ENCODE peak calls at places on chromosomes 4 and X, in seven cellular contexts. C is right lobe of liver, A is left ventricle myocardium inferior, W is spleen, R is suprapubic skin, S is cardiac muscle cell, H is hepatocyte. M is an unnamed sample. For H3K4me1, the result is how much of the 10 kb centered on the place peaks cover.

GRCh38 chrX:97045470-97045869 is 161.8 kb downstream of the RPA4 start:
- DNase-seq in C (no peak), A (no peak), W (no peak), R (no peak), S (no peak), H (no peak), M (no peak)

GRCh38 chr4:60241886-60242285 is 958.2 kb upstream of the ADGRL3 start:
- DNase-seq in C (no peak), A (no peak), W (no peak), R (no peak), S (no peak), H (peak), M (no peak)

GRCh38 chrX:78514852-78515251 is 144.3 kb downstream of the RTL3 start:
- DNase-seq in C (no peak), A (no peak), W (no peak), R (no peak), S (no peak), H (peak), M (no peak)

GRCh38 chr4:168388890-168389289 is 70.3 kb upstream of the DDX60 start:
- DNase-seq in C (no peak), A (no peak), W (no peak), R (no peak), S (peak), H (peak), M (no peak)

GRCh38 chr4:141329174-141329569 is 108.5 kb downstream of the ZNF330 start:
- DNase-seq in C (no peak), A (no peak), W (no peak), R (no peak), S (peak), H (no peak), M (no peak)

GRCh38 chrX:56564921-56565861 is 1.8 kb downstream of the UBQLN2 start:
- DNase-seq in C (no peak), A (no peak), W (peak), R (no peak), S (peak), H (peak), M (no peak)

GRCh38 chr4:40933272-40934053 is 183.7 kb downstream of the NSUN7 start:
- DNase-seq in C (no peak), A (no peak), W (no peak), R (peak), S (peak), H (no peak), M (no peak)

GRCh38 chr4:64774626-64775025 is 365.4 kb upstream of the TECRL start:
- DNase-seq in C (no peak), A (no peak), W (no peak), R (no peak), S (no peak), H (no peak), M (no peak)

GRCh38 chr4:24141836-24142235 is 252.0 kb upstream of the PPARGC1A start:
- DNase-seq in C (no peak), A (no peak), W (no peak), R (no peak), S (no peak), H (no peak), M (no peak)

GRCh38 chrX:147342197-147342596 is 527.7 kb upstream of the CXorf51A start:
- DNase-seq in C (no peak), A (no peak), W (no peak), R (no peak), S (no peak), H (peak), M (no peak)

GRCh38 chrX:127457161-127457560 is 595.0 kb downstream of the ACTRT1 start:
- DNase-seq in C (no peak), A (no peak), W (no peak), R (no peak), S (no peak), H (no peak), M (no peak)

GRCh38 chr4:3872834-3873313 is 106.7 kb downstream of the ADRA2C start:
- DNase-seq in C (no peak), A (peak), W (no peak), R (no peak), S (no peak), H (no peak), M (no peak)

GRCh38 chr4:102430511-102430910 is 70.6 kb upstream of the NFKB1 start:
- DNase-seq in C (no peak), A (no peak), W (no peak), R (no peak), S (peak), H (no peak), M (no peak)

GRCh38 chrX:69028006-69028760 is 137.1 kb downstream of the PJA1 start:
- DNase-seq in C (no peak), A (no peak), W (no peak), R (no peak), S (no peak), H (no peak), M (no peak)

GRCh38 chrX:40148439-40149285 is 50.9 kb upstream of the BCOR start:
- DNase-seq in C (no peak), A (no peak), W (peak), R (no peak), S (peak), H (peak), M (no peak)

GRCh38 chrX:118807151-118808017 is 16.2 kb upstream of the ZCCHC12 start:
- DNase-seq in C (no peak), A (peak), W (peak), R (no peak), S (peak), H (peak), M (peak)

GRCh38 chrX:46582964-46583363 is 9.4 kb downstream of the CHST7 start:
- DNase-seq in C (no peak), A (no peak), W (no peak), R (no peak), S (peak), H (no peak), M (no peak)

GRCh38 chr4:80073362-80074008 is 456 bp upstream of the ANTXR2 start:
- DNase-seq in C (no peak), A (no peak), W (peak), R (no peak), S (no peak), H (no peak), M (no peak)

GRCh38 chr4:27350161-27350560 is 489.5 kb downstream of the STIM2 start:
- DNase-seq in C (no peak), A (no peak), W (no peak), R (no peak), S (no peak), H (no peak), M (no peak)

GRCh38 chr4:48005781-48006180 is 10.7 kb downstream of the CNGA1 start:
- DNase-seq in C (no peak), A (no peak), W (no peak), R (no peak), S (no peak), H (no peak), M (no peak)

GRCh38 chr4:81982846-81983540 is 390.8 kb downstream of the HNRNPD start:
- DNase-seq in C (no peak), A (no peak), W (no peak), R (no peak), S (no peak), H (no peak), M (no peak)

GRCh38 chr4:152369203-152369902 is 166.5 kb downstream of the FBXW7 start:
- DNase-seq in C (no peak), A (no peak), W (no peak), R (no peak), S (no peak), H (no peak), M (no peak)

GRCh38 chrX:136168929-136169735 is 21.8 kb downstream of the FHL1 start:
- DNase-seq in C (peak), A (peak), W (no peak), R (peak), S (peak), H (peak), M (peak)

GRCh38 chr4:38930696-38931095 is 63.1 kb downstream of the FAM114A1 start:
- DNase-seq in C (no peak), A (no peak), W (no peak), R (no peak), S (no peak), H (no peak), M (no peak)

GRCh38 chr4:121597346-121597934 is 99.3 kb downstream of the ANXA5 start:
- DNase-seq in C (no peak), A (no peak), W (no peak), R (no peak), S (no peak), H (no peak), M (no peak)

GRCh38 chrX:74449322-74449936 is 28.1 kb downstream of the SLC16A2 start:
- DNase-seq in C (peak), A (no peak), W (no peak), R (no peak), S (no peak), H (no peak), M (no peak)

GRCh38 chrX:10685923-10686595 is 65.7 kb upstream of the MID1 start:
- DNase-seq in C (no peak), A (no peak), W (no peak), R (no peak), S (no peak), H (no peak), M (no peak)

GRCh38 chr4:159298502-159298901 is 195.6 kb downstream of the RAPGEF2 start:
- DNase-seq in C (no peak), A (no peak), W (no peak), R (no peak), S (no peak), H (no peak), M (no peak)

GRCh38 chr4:151322565-151322964 is 2.8 kb downstream of the SH3D19 start:
- DNase-seq in C (no peak), A (no peak), W (no peak), R (no peak), S (no peak), H (no peak), M (no peak)

GRCh38 chr4:151324449-151325319 is 721 bp downstream of the SH3D19 start:
- DNase-seq in C (peak), A (peak), W (no peak), R (peak), S (peak), H (peak), M (peak)

GRCh38 chr4:151324124-151324448 is 1.3 kb downstream of the SH3D19 start:
- DNase-seq in C (no peak), A (no peak), W (no peak), R (no peak), S (no peak), H (no peak), M (no peak)

GRCh38 chr4:151319490-151319889 is 5.9 kb downstream of the SH3D19 start:
- DNase-seq in C (no peak), A (no peak), W (no peak), R (no peak), S (no peak), H (no peak), M (no peak)

DNA sequence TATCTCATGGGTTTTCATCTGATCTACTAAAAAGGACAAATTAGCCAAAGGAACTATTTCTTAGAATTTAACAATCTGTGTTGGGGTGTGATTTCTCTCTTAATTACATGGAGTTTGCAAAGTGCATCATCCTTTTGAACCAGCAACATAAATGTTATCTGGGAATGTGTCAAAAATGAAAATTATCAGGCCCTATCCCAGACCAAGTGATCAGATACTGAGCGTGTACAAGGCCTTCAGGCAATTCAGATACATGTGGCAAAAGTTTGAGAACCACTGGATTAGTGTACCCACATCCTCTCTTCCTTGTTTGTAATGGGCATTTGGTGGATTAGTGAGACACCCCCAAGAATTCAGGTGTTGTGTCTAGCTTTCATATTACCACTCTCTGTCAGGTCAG is 3.8 kb downstream of the SH3D19 start:
- DNase-seq in C (no peak), A (no peak), W (no peak), R (no peak), S (no peak), H (no peak), M (no peak)
- H3K4me3 ChIP-seq in C (no peak), A (peak), W (no peak), R (no peak), S (no peak), H (no peak), M (no peak)

DNA sequence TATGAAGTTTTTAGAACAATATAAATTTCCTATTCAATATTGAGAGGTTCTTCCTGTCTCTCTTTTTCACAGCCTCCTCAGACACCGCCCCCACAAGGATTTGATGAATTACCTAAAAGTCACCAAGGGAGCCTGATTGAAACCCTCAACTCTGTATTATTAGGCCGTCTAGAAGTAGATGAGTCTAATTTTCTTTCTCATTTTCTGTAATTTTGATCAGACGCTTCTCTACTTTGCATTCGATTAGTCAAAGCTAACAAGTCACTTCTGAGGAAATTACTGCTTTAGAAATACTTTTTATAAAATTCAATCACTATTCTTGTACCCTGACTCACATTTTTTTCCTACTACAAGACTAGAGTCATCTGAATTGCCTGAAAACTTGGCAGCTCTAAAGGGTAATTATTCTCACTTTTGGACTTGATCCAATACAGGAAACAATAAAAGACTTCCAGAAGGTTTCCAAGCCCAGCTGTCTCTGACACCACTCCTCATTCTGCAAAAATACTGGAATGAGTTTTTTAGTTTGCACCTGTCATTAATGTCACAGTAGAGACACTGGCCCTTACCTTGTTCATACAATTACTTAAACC is 111.2 kb downstream of the ELOVL6 start:
- DNase-seq in C (no peak), A (no peak), W (no peak), R (no peak), S (peak), H (peak), M (no peak)
- H3K4me1 ChIP-seq in C (under half), A (under half), W (under half), R (under half), S (under half), H (under half), M (under half)

DNA sequence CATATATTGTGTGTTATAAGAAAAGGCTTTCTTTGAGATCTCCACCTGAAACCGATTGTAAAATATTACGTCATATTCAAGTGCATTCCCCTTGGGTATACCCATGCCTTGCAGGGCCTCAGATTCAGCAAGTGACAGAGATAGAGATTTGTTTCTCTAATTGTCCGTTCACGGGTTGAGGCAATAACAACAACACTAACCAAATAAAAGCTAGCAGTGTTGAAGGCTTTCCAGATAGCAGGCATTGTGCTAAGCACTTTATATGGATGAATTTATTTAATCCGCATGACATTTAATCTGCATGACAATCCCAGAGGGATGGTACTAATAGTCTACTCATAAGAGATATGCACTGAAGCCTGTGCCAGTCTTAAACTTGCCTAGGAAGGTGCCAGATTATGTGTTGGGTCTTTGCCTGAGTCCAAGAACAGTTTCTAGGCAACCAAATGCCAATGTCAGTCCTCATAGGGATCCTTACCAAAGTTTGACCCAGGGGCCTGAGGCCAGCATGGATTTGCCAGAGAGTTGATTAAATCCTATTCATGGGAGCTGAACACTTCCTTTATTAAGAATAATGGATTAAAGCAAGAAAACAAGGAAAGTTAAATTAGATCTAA is 37.7 kb upstream of the FAT1 start:
- DNase-seq in C (no peak), A (no peak), W (no peak), R (no peak), S (no peak), H (no peak), M (no peak)
- H3K27ac ChIP-seq in C (no peak), A (no peak), W (no peak), R (no peak), S (no peak), H (no peak), M (no peak)

DNA sequence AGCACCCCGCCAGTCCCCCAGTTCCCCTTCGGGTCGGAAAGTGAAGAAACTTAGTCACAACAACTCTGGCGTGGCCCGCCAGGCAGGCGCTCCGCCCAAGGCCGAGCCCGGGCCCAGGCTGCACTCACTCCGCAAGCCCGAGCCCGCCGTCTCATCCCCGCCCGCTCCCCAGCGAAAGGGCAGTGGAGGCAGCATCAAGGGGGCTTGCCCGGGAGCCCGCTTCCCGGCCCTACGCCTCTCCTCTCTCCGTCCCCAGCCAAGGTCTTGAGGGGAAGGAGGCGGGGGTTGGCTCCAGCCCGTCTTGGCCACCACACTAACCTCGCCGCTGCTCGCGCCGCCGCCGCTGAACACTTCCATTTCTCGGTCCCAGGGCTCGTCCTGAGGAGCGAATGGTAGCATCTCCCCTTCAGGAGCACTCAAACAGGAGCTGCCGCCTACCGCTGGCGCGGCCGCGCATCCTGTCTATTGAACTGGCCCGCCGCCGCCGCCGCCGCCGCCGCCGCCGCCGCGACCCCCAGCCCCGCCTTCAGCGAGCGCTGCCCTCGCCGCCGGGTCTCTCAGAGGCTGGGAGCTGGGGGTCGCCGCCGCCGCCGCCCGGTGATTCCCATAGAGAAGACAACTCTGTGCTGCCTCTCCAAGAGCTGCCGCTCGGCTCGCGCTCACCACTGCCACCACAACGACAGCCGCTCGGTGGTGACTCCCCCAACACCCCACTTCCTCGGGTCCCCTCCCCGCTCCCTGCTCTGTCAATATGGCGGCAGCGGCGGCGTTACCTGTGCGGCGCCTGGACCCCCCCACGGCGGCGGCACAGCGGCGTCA is at the start of gene RPS6KA6:
- DNase-seq in C (peak), A (peak), W (peak), R (peak), S (no peak), H (peak), M (peak)
- H3K4me3 ChIP-seq in C (peak), A (peak), W (peak), R (peak), S (peak), H (peak), M (peak)

GRCh38 chr4:86596802-86597201 is 2.7 kb downstream of the PTPN13 start:
- DNase-seq in C (no peak), A (no peak), W (no peak), R (no peak), S (peak), H (peak), M (no peak)
- H3K4me1 ChIP-seq in C (under half), A (under half), W (under half), R (under half), S (under half), H (under half), M (under half)

GRCh38 chr4:110487873-110488272 is 11.9 kb downstream of the ENPEP start:
- DNase-seq in C (no peak), A (no peak), W (no peak), R (no peak), S (peak), H (peak), M (no peak)
- H3K27ac ChIP-seq in C (peak), A (peak), W (no peak), R (no peak), S (peak), H (peak), M (no peak)

GRCh38 chrX:135095715-135096114 is 24.6 kb downstream of the ETDB start:
- DNase-seq in C (no peak), A (no peak), W (peak), R (peak), S (no peak), H (no peak), M (no peak)

GRCh38 chrX:135094726-135095125 is 25.6 kb downstream of the ETDB start:
- DNase-seq in C (no peak), A (no peak), W (no peak), R (no peak), S (no peak), H (no peak), M (no peak)

GRCh38 chrX:135099493-135099783 is 20.9 kb downstream of the ETDB start:
- DNase-seq in C (no peak), A (no peak), W (no peak), R (no peak), S (no peak), H (no peak), M (no peak)
- H3K4me3 ChIP-seq in C (no peak), A (peak), W (no peak), R (no peak), S (no peak), H (no peak), M (peak)

M was measured in right cardiac atrium.